ENCODE peak calls at places on chromosomes 2 and 18, in six cellular contexts. One of them, this sample, is unnamed.

GRCh38 chr18:11324956-11325873 is 175.8 kb upstream of the PIEZO2 start:
- DNase-seq in islet precursor cell: no peak
- DNase-seq in pulmonary artery endothelial cell: no peak
- DNase-seq in HT1080: peak
- DNase-seq in ureter: no peak
- DNase-seq in activated gamma-delta T cell treated with Interleukin-2 at 50 U/mL for 16 hours: no peak
- DNase-seq in this sample: peak

GRCh38 chr2:181198188-181198864 is 217.9 kb downstream of the UBE2E3 start:
- DNase-seq in islet precursor cell: no peak
- DNase-seq in pulmonary artery endothelial cell: no peak
- DNase-seq in HT1080: no peak
- DNase-seq in ureter: no peak
- DNase-seq in activated gamma-delta T cell treated with Interleukin-2 at 50 U/mL for 16 hours: no peak
- DNase-seq in this sample: no peak

GRCh38 chr2:122263746-122264145 is 508.3 kb downstream of the TSN start:
- DNase-seq in islet precursor cell: no peak
- DNase-seq in pulmonary artery endothelial cell: no peak
- DNase-seq in HT1080: peak
- DNase-seq in ureter: no peak
- DNase-seq in activated gamma-delta T cell treated with Interleukin-2 at 50 U/mL for 16 hours: no peak
- DNase-seq in this sample: no peak

GRCh38 chr2:24231461-24231881 is 56.6 kb downstream of the FAM228A start:
- DNase-seq in islet precursor cell: no peak
- DNase-seq in pulmonary artery endothelial cell: no peak
- DNase-seq in HT1080: peak
- DNase-seq in ureter: no peak
- DNase-seq in activated gamma-delta T cell treated with Interleukin-2 at 50 U/mL for 16 hours: no peak
- DNase-seq in this sample: peak

GRCh38 chr2:42493885-42494433 is at the start of gene KCNG3:
- DNase-seq in islet precursor cell: peak
- DNase-seq in pulmonary artery endothelial cell: no peak
- DNase-seq in HT1080: peak
- DNase-seq in ureter: no peak
- DNase-seq in activated gamma-delta T cell treated with Interleukin-2 at 50 U/mL for 16 hours: peak
- DNase-seq in this sample: peak

GRCh38 chr2:239648607-239649006 is 247.8 kb upstream of the HDAC4 start:
- DNase-seq in islet precursor cell: no peak
- DNase-seq in pulmonary artery endothelial cell: no peak
- DNase-seq in HT1080: no peak
- DNase-seq in ureter: no peak
- DNase-seq in activated gamma-delta T cell treated with Interleukin-2 at 50 U/mL for 16 hours: no peak
- DNase-seq in this sample: no peak

GRCh38 chr2:3335001-3335400 is 42.6 kb downstream of the EIPR1 start:
- DNase-seq in islet precursor cell: peak
- DNase-seq in pulmonary artery endothelial cell: no peak
- DNase-seq in HT1080: no peak
- DNase-seq in ureter: no peak
- DNase-seq in activated gamma-delta T cell treated with Interleukin-2 at 50 U/mL for 16 hours: no peak
- DNase-seq in this sample: no peak

GRCh38 chr2:146312899-146313298 is 1531.9 kb upstream of the ACVR2A start:
- DNase-seq in islet precursor cell: no peak
- DNase-seq in pulmonary artery endothelial cell: peak
- DNase-seq in HT1080: peak
- DNase-seq in ureter: no peak
- DNase-seq in activated gamma-delta T cell treated with Interleukin-2 at 50 U/mL for 16 hours: no peak
- DNase-seq in this sample: peak

GRCh38 chr2:241665731-241666440 is 20.7 kb downstream of the DTYMK start:
- DNase-seq in islet precursor cell: no peak
- DNase-seq in pulmonary artery endothelial cell: no peak
- DNase-seq in HT1080: no peak
- DNase-seq in ureter: no peak
- DNase-seq in activated gamma-delta T cell treated with Interleukin-2 at 50 U/mL for 16 hours: no peak
- DNase-seq in this sample: no peak

GRCh38 chr2:160209457-160209856 is 9.4 kb upstream of the ITGB6 start:
- DNase-seq in islet precursor cell: peak
- DNase-seq in pulmonary artery endothelial cell: no peak
- DNase-seq in HT1080: peak
- DNase-seq in ureter: no peak
- DNase-seq in activated gamma-delta T cell treated with Interleukin-2 at 50 U/mL for 16 hours: no peak
- DNase-seq in this sample: peak

GRCh38 chr2:73109796-73110540 is 2.8 kb downstream of the RAB11FIP5 start:
- DNase-seq in islet precursor cell: no peak
- DNase-seq in pulmonary artery endothelial cell: no peak
- DNase-seq in HT1080: no peak
- DNase-seq in ureter: no peak
- DNase-seq in activated gamma-delta T cell treated with Interleukin-2 at 50 U/mL for 16 hours: no peak
- DNase-seq in this sample: no peak

GRCh38 chr2:120768112-120769048 is 32.7 kb downstream of the GLI2 start:
- DNase-seq in islet precursor cell: peak
- DNase-seq in pulmonary artery endothelial cell: no peak
- DNase-seq in HT1080: no peak
- DNase-seq in ureter: no peak
- DNase-seq in activated gamma-delta T cell treated with Interleukin-2 at 50 U/mL for 16 hours: no peak
- DNase-seq in this sample: no peak

GRCh38 chr2:84959494-84960156 is 11.3 kb upstream of the KCMF1 start:
- DNase-seq in islet precursor cell: peak
- DNase-seq in pulmonary artery endothelial cell: no peak
- DNase-seq in HT1080: no peak
- DNase-seq in ureter: no peak
- DNase-seq in activated gamma-delta T cell treated with Interleukin-2 at 50 U/mL for 16 hours: no peak
- DNase-seq in this sample: no peak

GRCh38 chr18:45528712-45529336 is 86.5 kb upstream of the SLC14A2 start:
- DNase-seq in islet precursor cell: no peak
- DNase-seq in pulmonary artery endothelial cell: no peak
- DNase-seq in HT1080: no peak
- DNase-seq in ureter: no peak
- DNase-seq in activated gamma-delta T cell treated with Interleukin-2 at 50 U/mL for 16 hours: no peak
- DNase-seq in this sample: no peak

GRCh38 chr2:26609133-26609532 is 32.0 kb downstream of the CIB4 start:
- DNase-seq in islet precursor cell: no peak
- DNase-seq in pulmonary artery endothelial cell: no peak
- DNase-seq in HT1080: no peak
- DNase-seq in ureter: peak
- DNase-seq in activated gamma-delta T cell treated with Interleukin-2 at 50 U/mL for 16 hours: no peak
- DNase-seq in this sample: no peak

GRCh38 chr18:75261430-75262223 is 51.0 kb downstream of the TSHZ1 start:
- DNase-seq in islet precursor cell: no peak
- DNase-seq in pulmonary artery endothelial cell: no peak
- DNase-seq in HT1080: no peak
- DNase-seq in ureter: no peak
- DNase-seq in activated gamma-delta T cell treated with Interleukin-2 at 50 U/mL for 16 hours: no peak
- DNase-seq in this sample: no peak

GRCh38 chr2:176187306-176188217 is 906 bp upstream of the HOXD1 start:
- DNase-seq in islet precursor cell: peak
- DNase-seq in pulmonary artery endothelial cell: no peak
- DNase-seq in HT1080: no peak
- DNase-seq in ureter: no peak
- DNase-seq in activated gamma-delta T cell treated with Interleukin-2 at 50 U/mL for 16 hours: no peak
- DNase-seq in this sample: peak

GRCh38 chr2:43220982-43221659 is 5.3 kb downstream of the ZFP36L2 start:
- DNase-seq in islet precursor cell: peak
- DNase-seq in pulmonary artery endothelial cell: no peak
- DNase-seq in HT1080: no peak
- DNase-seq in ureter: peak
- DNase-seq in activated gamma-delta T cell treated with Interleukin-2 at 50 U/mL for 16 hours: peak
- DNase-seq in this sample: peak

GRCh38 chr2:235850771-235851551 is 317.2 kb downstream of the GBX2 start:
- DNase-seq in islet precursor cell: peak
- DNase-seq in pulmonary artery endothelial cell: no peak
- DNase-seq in HT1080: no peak
- DNase-seq in ureter: no peak
- DNase-seq in activated gamma-delta T cell treated with Interleukin-2 at 50 U/mL for 16 hours: no peak
- DNase-seq in this sample: no peak

GRCh38 chr2:42575458-42576064 is 7.1 kb downstream of the MTA3 start:
- DNase-seq in islet precursor cell: no peak
- DNase-seq in pulmonary artery endothelial cell: no peak
- DNase-seq in HT1080: no peak
- DNase-seq in ureter: no peak
- DNase-seq in activated gamma-delta T cell treated with Interleukin-2 at 50 U/mL for 16 hours: no peak
- DNase-seq in this sample: no peak

GRCh38 chr2:85862426-85862825 is 26.4 kb downstream of the ST3GAL5 start:
- DNase-seq in islet precursor cell: no peak
- DNase-seq in pulmonary artery endothelial cell: no peak
- DNase-seq in HT1080: peak
- DNase-seq in ureter: no peak
- DNase-seq in activated gamma-delta T cell treated with Interleukin-2 at 50 U/mL for 16 hours: peak
- DNase-seq in this sample: peak